ENCODE peak calls at places on chromosomes 7 and 10, in four cellular contexts. L, A, F and R are unnamed samples.

GRCh38 chr7:151800391-151800790 is 76.5 kb downstream of the PRKAG2 start:
- DNase-seq in F (no peak), A (no peak), L (no peak), R (no peak)

GRCh38 chr7:137462074-137462715 is 118.7 kb upstream of the PTN start:
- DNase-seq in A (no peak), L (no peak), F (no peak), R (no peak)

GRCh38 chr7:130363156-130363847 is 17.0 kb upstream of the CPA1 start:
- DNase-seq in L (peak), F (no peak), A (no peak), R (peak)

GRCh38 chr10:122164028-122164601 is 107.0 kb upstream of the BTBD16 start:
- DNase-seq in F (no peak), L (no peak), A (no peak), R (no peak)

GRCh38 chr7:128883622-128884549 is 21.2 kb downstream of the ATP6V1F start:
- DNase-seq in F (peak), A (peak), L (peak), R (peak)

GRCh38 chr7:80278737-80279136 is 144.1 kb downstream of the GNAI1 start:
- DNase-seq in L (no peak), F (no peak), A (no peak), R (no peak)

GRCh38 chr7:24750441-24751055 is 6.7 kb downstream of the GSDME start:
- DNase-seq in F (no peak), A (no peak), L (no peak), R (no peak)

GRCh38 chr10:19719320-19719719 is 96.9 kb upstream of the PLXDC2 start:
- DNase-seq in L (no peak), A (no peak), F (no peak), R (no peak)

GRCh38 chr7:27142562-27143021 is 889 bp downstream of the HOXA5 start:
- DNase-seq in A (no peak), F (no peak), L (no peak), R (no peak)

GRCh38 chr7:151025924-151026671 is 1.8 kb upstream of the ATG9B start:
- DNase-seq in F (no peak), A (no peak), L (no peak), R (no peak)

GRCh38 chr10:120715214-120715613 is 135.9 kb upstream of the WDR11 start:
- DNase-seq in A (no peak), L (no peak), F (no peak), R (no peak)

GRCh38 chr10:4661572-4662255 is 164.3 kb upstream of the AKR1E2 start:
- DNase-seq in A (no peak), F (no peak), L (no peak), R (peak)

GRCh38 chr7:28619256-28619655 is 206.9 kb downstream of the CREB5 start:
- DNase-seq in A (no peak), F (no peak), L (no peak), R (peak)
- TF ChIP-seq ESRRA in A (no peak), F (no peak), L (no peak), R (no peak)

DNA sequence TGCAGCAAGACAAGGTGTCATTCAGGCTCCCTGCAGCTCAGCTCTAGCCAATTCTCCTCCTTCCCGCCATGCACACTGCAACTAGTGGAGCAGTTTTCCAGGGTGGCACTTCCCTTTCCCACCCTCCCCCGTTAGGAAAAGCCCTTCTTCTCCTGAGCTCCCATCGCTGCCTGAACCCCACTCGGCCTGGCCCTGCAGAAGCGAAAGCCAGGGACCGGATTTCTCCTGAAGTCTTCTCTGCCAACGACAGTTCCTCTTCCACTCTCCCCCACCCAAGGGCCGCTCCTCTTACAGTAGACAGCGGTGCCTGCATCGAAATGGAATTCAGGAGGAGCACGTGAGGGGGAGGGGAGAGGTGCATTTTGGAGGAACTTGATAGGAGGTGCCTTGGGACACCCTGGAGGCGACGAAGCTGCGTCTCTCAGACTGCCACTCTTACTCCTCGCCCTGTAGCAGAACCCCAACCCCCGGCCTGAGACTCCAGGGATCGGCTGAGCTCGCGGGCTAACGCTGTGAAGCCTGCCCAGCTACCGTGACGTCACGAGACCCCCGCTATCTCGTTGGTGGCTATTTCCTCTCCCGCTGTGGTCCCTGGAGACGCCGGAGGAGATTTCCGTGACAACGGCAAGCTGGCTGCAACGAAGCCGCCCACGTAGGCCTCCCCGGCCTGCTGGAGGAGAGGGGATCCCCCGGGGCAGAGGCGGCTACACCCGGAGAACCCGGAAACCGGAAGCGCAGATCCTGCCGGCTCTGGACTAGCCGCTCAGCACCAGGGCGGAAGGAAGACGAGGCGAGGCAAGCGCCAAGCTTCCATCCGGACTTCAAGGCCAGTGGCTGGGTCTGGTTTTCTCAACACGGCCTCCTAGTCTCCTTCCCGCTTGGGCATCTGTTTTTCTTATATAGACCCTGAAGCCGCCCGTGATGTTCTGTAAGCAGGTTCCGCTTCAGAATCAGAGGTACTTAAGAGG is 109.7 kb downstream of the RALA start:
- DNase-seq in L (peak), F (peak), A (peak), R (peak)
- TF ChIP-seq CTCF in L (no peak), F (no peak), A (no peak), R (no peak)

GRCh38 chr10:13106387-13106786 is 6.4 kb downstream of the OPTN start:
- DNase-seq in A (no peak), F (no peak), L (no peak), R (no peak)
- TF ChIP-seq ESRRA in A (no peak), F (no peak), L (no peak), R (no peak)

GRCh38 chr7:86469680-86470295 is 173.9 kb upstream of the GRM3 start:
- DNase-seq in A (peak), F (peak), L (peak), R (peak)
- TF ChIP-seq CTCF in A (peak), F (peak), L (peak), R (peak)

GRCh38 chr10:129707406-129708388 is 240.7 kb downstream of the MGMT start:
- DNase-seq in F (no peak), L (no peak), A (no peak), R (no peak)
- TF ChIP-seq ESRRA in F (no peak), L (no peak), A (no peak), R (no peak)

GRCh38 chr10:126373137-126373536 is 15.1 kb downstream of the ADAM12 start:
- DNase-seq in A (no peak), F (no peak), L (no peak), R (no peak)
- TF ChIP-seq CTCF in A (no peak), F (no peak), L (no peak), R (no peak)